ENCODE peak calls at places on chromosomes 6 and 20, in ten cellular contexts. X is fibroblast of lung, L is IMR-90, T is heart left ventricle, Q is OCI-LY7, R is sigmoid colon, V is astrocyte, W is fibroblast of mammary gland, J is GM12865, U is retinal pigment epithelial cell. H is an unnamed sample.

GRCh38 chr6:26033942-26034354 is 53.3 kb upstream of the HFE start:
- DNase-seq in X (no peak), L (no peak), T (no peak), Q (peak), R (no peak), V (no peak), W (no peak), J (peak), U (no peak), H (no peak)

GRCh38 chr6:43608310-43608763 is 20.7 kb downstream of the GTPBP2 start:
- DNase-seq in X (peak), L (peak), T (peak), Q (peak), R (no peak), V (peak), W (peak), J (peak), U (peak), H (peak)

GRCh38 chr6:25219147-25219546 is 60.0 kb upstream of the CARMIL1 start:
- DNase-seq in X (no peak), L (no peak), T (no peak), Q (no peak), R (no peak), V (no peak), W (peak), J (no peak), U (no peak), H (no peak)

GRCh38 chr20:40506567-40506966 is 182.5 kb downstream of the MAFB start:
- DNase-seq in X (peak), L (peak), T (peak), Q (no peak), R (peak), V (peak), W (peak), J (no peak), U (peak), H (no peak)

GRCh38 chr6:84671188-84671587 is 93.2 kb downstream of the TBX18 start:
- DNase-seq in X (no peak), L (no peak), T (no peak), Q (no peak), R (no peak), V (no peak), W (no peak), J (no peak), U (no peak), H (no peak)

GRCh38 chr20:9018346-9018745 is 50.5 kb upstream of the PLCB4 start:
- DNase-seq in X (no peak), L (no peak), T (no peak), Q (no peak), R (no peak), V (no peak), W (no peak), J (no peak), U (no peak), H (no peak)

GRCh38 chr6:75296811-75297779 is 12.5 kb upstream of the TMEM30A start:
- DNase-seq in X (peak), L (peak), T (no peak), Q (peak), R (no peak), V (peak), W (peak), J (peak), U (no peak), H (peak)

GRCh38 chr6:140623498-140623897 is 1249.0 kb upstream of the CITED2 start:
- DNase-seq in X (peak), L (peak), T (no peak), Q (no peak), R (no peak), V (peak), W (peak), J (no peak), U (no peak), H (no peak)

DNA sequence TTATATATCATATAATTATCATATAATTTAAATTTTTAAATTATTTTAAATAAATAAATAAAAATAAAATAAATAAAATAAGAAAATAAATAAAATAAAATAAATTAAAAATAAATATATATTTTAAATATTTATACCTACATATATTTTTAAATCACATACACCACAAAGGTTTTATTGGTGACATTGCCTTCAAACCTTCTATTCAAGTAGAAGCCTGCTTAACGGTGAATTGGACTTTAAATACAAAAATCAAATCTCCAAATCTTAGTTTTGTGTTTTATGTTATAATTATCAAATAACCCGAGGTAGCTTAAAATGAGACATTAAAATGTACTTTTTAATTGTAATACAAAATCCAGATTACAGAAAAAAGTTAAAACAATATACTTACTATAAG is 1137.8 kb downstream of the HACE1 start:
- DNase-seq in X (no peak), L (no peak), T (no peak), Q (no peak), R (no peak), V (no peak), W (no peak), J (no peak), U (no peak), H (no peak)
- H3K4me3 ChIP-seq in X (no peak), L (no peak), T (no peak), Q (no peak), R (no peak), V (no peak), W (no peak), J (no peak), U (no peak), H (no peak)

GRCh38 chr20:45908086-45908485 is 3.9 kb downstream of the PLTP start:
- DNase-seq in X (no peak), L (no peak), T (no peak), Q (no peak), R (no peak), V (no peak), W (no peak), J (no peak), U (no peak), H (no peak)

GRCh38 chr20:45911486-45912343 is at the start of gene PLTP:
- DNase-seq in X (peak), L (peak), T (peak), Q (no peak), R (peak), V (peak), W (peak), J (peak), U (no peak), H (peak)

GRCh38 chr20:45910670-45911485 is 1.1 kb downstream of the PLTP start:
- DNase-seq in X (peak), L (peak), T (peak), Q (peak), R (peak), V (peak), W (peak), J (peak), U (peak), H (peak)

GRCh38 chr20:45909336-45909808 is 2.6 kb downstream of the PLTP start:
- DNase-seq in X (no peak), L (no peak), T (no peak), Q (no peak), R (no peak), V (no peak), W (no peak), J (no peak), U (no peak), H (no peak)

GRCh38 chr20:45909817-45910669 is 1.9 kb downstream of the PLTP start:
- DNase-seq in X (no peak), L (no peak), T (no peak), Q (no peak), R (no peak), V (no peak), W (no peak), J (no peak), U (no peak), H (no peak)
- H3K4me3 ChIP-seq in X (no peak), L (no peak), T (peak), Q (peak), R (peak), V (no peak), W (peak), J (peak), U (peak), H (peak)

GRCh38 chr20:48682529-48683385 is 145.0 kb downstream of the PREX1 start:
- DNase-seq in X (peak), L (peak), T (peak), Q (no peak), R (peak), V (peak), W (peak), J (no peak), U (peak), H (peak)
- H3K4me3 ChIP-seq in X (no peak), L (no peak), T (peak), Q (no peak), R (peak), V (peak), W (no peak), J (no peak), U (no peak), H (peak)

GRCh38 chr6:121319603-121320002 is 14.7 kb downstream of the TBC1D32 start:
- DNase-seq in X (no peak), L (no peak), T (no peak), Q (no peak), R (no peak), V (no peak), W (no peak), J (no peak), U (no peak), H (no peak)
- H3K4me3 ChIP-seq in X (no peak), L (no peak), T (no peak), Q (no peak), R (no peak), V (no peak), W (no peak), J (no peak), U (no peak), H (no peak)

GRCh38 chr6:14017626-14018475 is 93.1 kb downstream of the RNF182 start:
- DNase-seq in X (no peak), L (no peak), T (no peak), Q (no peak), R (no peak), V (no peak), W (no peak), J (no peak), U (no peak), H (no peak)
- H3K4me3 ChIP-seq in X (no peak), L (no peak), T (no peak), Q (no peak), R (no peak), V (no peak), W (no peak), J (no peak), U (no peak), H (no peak)

H was measured in SK-N-SH.